ENCODE peak calls at places on chromosomes 12 and 14, in four cellular contexts. One of them, this sample, is unnamed.

GRCh38 chr14:93741556-93742210 is 46.6 kb downstream of the PRIMA1 start:
- DNase-seq in GM04504: no peak
- DNase-seq in myocyte: no peak
- DNase-seq in RPMI7951: no peak
- DNase-seq in this sample: no peak

GRCh38 chr12:99983721-99984258 is 946 bp downstream of the ANKS1B start:
- DNase-seq in GM04504: no peak
- DNase-seq in myocyte: no peak
- DNase-seq in RPMI7951: no peak
- DNase-seq in this sample: no peak

GRCh38 chr14:67630186-67630585 is 10.5 kb downstream of the ARG2 start:
- DNase-seq in RPMI7951: no peak
- DNase-seq in GM04504: no peak
- DNase-seq in myocyte: no peak
- DNase-seq in this sample: no peak

GRCh38 chr14:58963873-58964597 is 224.4 kb upstream of the DAAM1 start:
- DNase-seq in GM04504: no peak
- DNase-seq in myocyte: no peak
- DNase-seq in RPMI7951: no peak
- DNase-seq in this sample: no peak

GRCh38 chr14:96097752-96098151 is 58.6 kb downstream of the C14orf132 start:
- DNase-seq in GM04504: no peak
- DNase-seq in myocyte: no peak
- DNase-seq in RPMI7951: no peak
- DNase-seq in this sample: no peak

GRCh38 chr12:116958402-116959197 is 47.9 kb downstream of the FBXW8 start:
- DNase-seq in myocyte: peak
- DNase-seq in RPMI7951: no peak
- DNase-seq in GM04504: no peak
- DNase-seq in this sample: no peak

GRCh38 chr12:110245278-110245868 is 35.7 kb upstream of the ATP2A2 start:
- DNase-seq in GM04504: no peak
- DNase-seq in myocyte: no peak
- DNase-seq in RPMI7951: peak
- DNase-seq in this sample: no peak

GRCh38 chr12:116594325-116595038 is 35.3 kb downstream of the MAP1LC3B2 start:
- DNase-seq in RPMI7951: no peak
- DNase-seq in GM04504: no peak
- DNase-seq in myocyte: no peak
- DNase-seq in this sample: no peak

GRCh38 chr14:54814076-54814475 is 88.5 kb downstream of the GCH1 start:
- DNase-seq in GM04504: no peak
- DNase-seq in myocyte: no peak
- DNase-seq in RPMI7951: peak
- DNase-seq in this sample: no peak

GRCh38 chr14:90409209-90409730 is 12.4 kb downstream of the CALM1 start:
- DNase-seq in GM04504: peak
- DNase-seq in myocyte: peak
- DNase-seq in RPMI7951: peak
- DNase-seq in this sample: peak

GRCh38 chr12:95141305-95141704 is 67.9 kb upstream of the NR2C1 start:
- DNase-seq in GM04504: no peak
- DNase-seq in RPMI7951: no peak
- DNase-seq in myocyte: no peak
- DNase-seq in this sample: no peak

GRCh38 chr14:94673781-94674231 is 61.6 kb downstream of the SERPINA3 start:
- DNase-seq in myocyte: no peak
- DNase-seq in GM04504: no peak
- DNase-seq in RPMI7951: no peak
- DNase-seq in this sample: no peak

GRCh38 chr12:56160160-56160763 is 2.1 kb downstream of the MYL6 start:
- DNase-seq in RPMI7951: peak
- DNase-seq in myocyte: no peak
- DNase-seq in GM04504: no peak
- DNase-seq in this sample: no peak

GRCh38 chr12:108728820-108729611 is 2.3 kb downstream of the CORO1C start:
- DNase-seq in myocyte: peak
- DNase-seq in RPMI7951: no peak
- DNase-seq in GM04504: no peak
- DNase-seq in this sample: no peak

GRCh38 chr12:3365416-3366385 is 125.3 kb upstream of the PRMT8 start:
- DNase-seq in GM04504: no peak
- DNase-seq in RPMI7951: no peak
- DNase-seq in myocyte: no peak
- DNase-seq in this sample: no peak

GRCh38 chr12:110856517-110856916 is 9.7 kb downstream of the CCDC63 start:
- DNase-seq in RPMI7951: no peak
- DNase-seq in GM04504: no peak
- DNase-seq in myocyte: no peak
- DNase-seq in this sample: no peak

GRCh38 chr12:42935756-42936155 is 346.2 kb upstream of the PRICKLE1 start:
- DNase-seq in GM04504: no peak
- DNase-seq in myocyte: peak
- DNase-seq in RPMI7951: peak
- DNase-seq in this sample: no peak